ENCODE peak calls at places on chromosome 10, in six cellular contexts. V is mucosa of gallbladder, U is EH, H is psoas muscle, M is BE2C, C is amniotic stem cell. L is an unnamed sample.

GRCh38 chr10:101535949-101536348 is 52.1 kb downstream of the POLL start:
- DNase-seq in U (no peak), V (no peak), H (no peak), C (no peak), M (no peak), L (no peak)

GRCh38 chr10:4043897-4044296 is 258.9 kb upstream of the KLF6 start:
- DNase-seq in C (no peak), H (no peak), M (no peak), V (no peak), U (no peak), L (no peak)

GRCh38 chr10:75465110-75465509 is 33.7 kb downstream of the LRMDA start:
- DNase-seq in C (no peak), M (no peak), H (no peak), V (no peak), U (peak; percentile 33), L (no peak)

GRCh38 chr10:4136121-4136520 is 351.1 kb upstream of the KLF6 start:
- DNase-seq in V (no peak), U (no peak), M (no peak), H (no peak), C (no peak), L (no peak)

GRCh38 chr10:8051851-8052257 is 2.6 kb upstream of the GATA3 start:
- DNase-seq in H (no peak), M (peak; percentile 96), V (no peak), U (no peak), C (no peak), L (no peak)

GRCh38 chr10:97454330-97455036 is 8.5 kb downstream of the ZDHHC16 start:
- DNase-seq in U (peak; percentile 30), C (no peak), V (peak; percentile 38), M (no peak), H (no peak), L (no peak)

GRCh38 chr10:16995867-16996529 is 133.6 kb downstream of the CUBN start:
- DNase-seq in H (no peak), U (peak; percentile 75), V (no peak), C (no peak), M (no peak), L (no peak)

GRCh38 chr10:73251683-73252444 is 580 bp downstream of the MRPS16 start:
- DNase-seq in M (peak; percentile 22), U (no peak), C (no peak), V (no peak), H (no peak), L (no peak)

GRCh38 chr10:88962336-88962735 is 9.8 kb upstream of the ACTA2 start:
- DNase-seq in H (no peak), U (no peak), V (no peak), M (no peak), C (no peak), L (no peak)

GRCh38 chr10:80598951-80599350 is 61.2 kb downstream of the SH2D4B start:
- DNase-seq in C (no peak), M (no peak), U (no peak), V (no peak), H (no peak), L (no peak)

GRCh38 chr10:119656760-119657159 is 5.6 kb downstream of the BAG3 start:
- DNase-seq in C (no peak), H (no peak), M (no peak), V (no peak), U (no peak), L (no peak)

GRCh38 chr10:59838390-59838789 is 68.0 kb downstream of the CCDC6 start:
- DNase-seq in H (no peak), U (no peak), C (no peak), V (no peak), M (no peak), L (no peak)

GRCh38 chr10:113347508-113347907 is 205.3 kb upstream of the HABP2 start:
- DNase-seq in M (no peak), H (no peak), C (no peak), V (peak; percentile 12), U (no peak), L (peak; percentile 17)

GRCh38 chr10:133276100-133276434 is 601 bp downstream of the ADAM8 start:
- DNase-seq in V (no peak), U (no peak), M (no peak), C (no peak), H (no peak), L (no peak)

GRCh38 chr10:127918570-127918969 is 11.7 kb downstream of the PTPRE start:
- DNase-seq in C (no peak), V (no peak), M (no peak), H (peak; percentile 79), U (no peak), L (no peak)

GRCh38 chr10:102268333-102268999 is 23.1 kb downstream of the GBF1 start:
- DNase-seq in U (peak; percentile 81), M (no peak), V (no peak), H (no peak), C (no peak), L (no peak)

GRCh38 chr10:114779803-114780609 is 41.6 kb upstream of the FHIP2A start:
- DNase-seq in V (peak; percentile 17), H (no peak), U (peak; percentile 94), C (peak; percentile 21), M (no peak), L (peak; percentile 16)

GRCh38 chr10:14839305-14839695 is 1.2 kb downstream of the HSPA14 start:
- DNase-seq in H (no peak), C (no peak), M (peak; percentile 11), V (no peak), U (no peak), L (peak; percentile 30)

GRCh38 chr10:6297951-6298381 is 95.2 kb downstream of the PFKFB3 start:
- DNase-seq in M (no peak), C (no peak), V (peak; percentile 68), U (peak; percentile 53), H (no peak), L (peak; percentile 25)

GRCh38 chr10:122279725-122280141 is 8.6 kb downstream of the BTBD16 start:
- DNase-seq in H (peak; percentile 70), C (no peak), V (no peak), U (peak; percentile 47), M (peak; percentile 62), L (no peak)

GRCh38 chr10:29612657-29613056 is 22.1 kb downstream of the SVIL start:
- DNase-seq in M (no peak), U (no peak), V (no peak), H (no peak), C (no peak), L (no peak)

GRCh38 chr10:114647545-114648138 is 10.4 kb downstream of the ABLIM1 start:
- DNase-seq in V (no peak), H (no peak), U (peak; percentile 31), C (no peak), M (no peak), L (no peak)

GRCh38 chr10:19713800-19714525 is 102.3 kb upstream of the PLXDC2 start:
- DNase-seq in C (no peak), U (no peak), H (no peak), V (no peak), M (no peak), L (no peak)

GRCh38 chr10:126469692-126470091 is 81.4 kb upstream of the ADAM12 start:
- DNase-seq in C (no peak), H (no peak), V (no peak), U (no peak), M (no peak), L (no peak)

GRCh38 chr10:69459893-69460575 is 8.8 kb downstream of the TSPAN15 start:
- DNase-seq in U (no peak), C (no peak), V (no peak), M (no peak), H (no peak), L (no peak)

L was measured in transverse colon.